ENCODE peak calls at places on chromosomes 3 and 15, in nine cellular contexts. F is nephron progenitor cell; P is NCI-H1436; B is fibroblast of pulmonary artery; A is nucleus accumbens; X is stimulated activated CD4-positive, alpha-beta T cell treated with anti-CD3 and anti-CD28 coated beads, Interleukin-15, amount 100 ng/mL, for 48 hours; U is activated CD4-positive, alpha-beta T cell treated with anti-CD3 and anti-CD28 coated beads, Interleukin-2, amount 50 U/mL, for 1 hour; E is NCI-H69; O is NCI-H1694. W is an unnamed sample.

GRCh38 chr15:25134546-25134945 is 179.8 kb downstream of the SNRPN start:
- DNase-seq in F (no peak), P (no peak), B (peak), A (no peak), X (no peak), U (no peak), E (no peak), O (no peak), W (no peak)

GRCh38 chr3:42224658-42225421 is 41.1 kb downstream of the CCK start:
- DNase-seq in F (no peak), P (no peak), B (no peak), A (no peak), X (no peak), U (no peak), E (no peak), O (no peak), W (no peak)

GRCh38 chr3:137105277-137105977 is 147.6 kb downstream of the IL20RB start:
- DNase-seq in F (peak), P (peak), B (peak), A (no peak), X (no peak), U (no peak), E (peak), O (peak), W (peak)

GRCh38 chr3:112119686-112120484 is 13.2 kb downstream of the GCSAM start:
- DNase-seq in F (no peak), P (no peak), B (no peak), A (no peak), X (no peak), U (no peak), E (no peak), O (no peak), W (no peak)

GRCh38 chr15:85782112-85782511 is 12.6 kb downstream of the KLHL25 start:
- DNase-seq in F (no peak), P (no peak), B (no peak), A (no peak), X (no peak), U (no peak), E (no peak), O (no peak), W (no peak)

GRCh38 chr15:74426404-74427281 is 7.1 kb downstream of the SEMA7A start:
- DNase-seq in F (no peak), P (no peak), B (no peak), A (no peak), X (no peak), U (no peak), E (no peak), O (no peak), W (no peak)

GRCh38 chr3:117434881-117435412 is 725.4 kb downstream of the TUSC7 start:
- DNase-seq in F (no peak), P (no peak), B (no peak), A (no peak), X (no peak), U (no peak), E (no peak), O (no peak), W (no peak)

GRCh38 chr3:184355261-184356012 is 6.0 kb downstream of the CLCN2 start:
- DNase-seq in F (no peak), P (no peak), B (no peak), A (no peak), X (no peak), U (no peak), E (no peak), O (no peak), W (no peak)

GRCh38 chr3:159770998-159771397 is 217.6 kb upstream of the IL12A start:
- DNase-seq in F (no peak), P (peak), B (no peak), A (no peak), X (no peak), U (no peak), E (no peak), O (no peak), W (no peak)

GRCh38 chr3:185200639-185201038 is 47.8 kb upstream of the C3orf70 start:
- DNase-seq in F (no peak), P (no peak), B (peak), A (no peak), X (no peak), U (no peak), E (no peak), O (no peak), W (no peak)

GRCh38 chr3:111737712-111738097 is 121.4 kb upstream of the PHLDB2 start:
- DNase-seq in F (no peak), P (no peak), B (peak), A (no peak), X (no peak), U (no peak), E (no peak), O (no peak), W (peak)

GRCh38 chr3:41464401-41464800 is 265.1 kb downstream of the CTNNB1 start:
- DNase-seq in F (no peak), P (no peak), B (peak), A (no peak), X (no peak), U (no peak), E (no peak), O (no peak), W (no peak)

GRCh38 chr15:41713047-41713446 is 52.8 kb downstream of the MGA start:
- DNase-seq in F (no peak), P (no peak), B (peak), A (no peak), X (no peak), U (no peak), E (no peak), O (no peak), W (no peak)

GRCh38 chr3:186680869-186681268 is 15.1 kb downstream of the HRG start:
- DNase-seq in F (no peak), P (no peak), B (no peak), A (no peak), X (no peak), U (no peak), E (no peak), O (no peak), W (no peak)

GRCh38 chr15:100191161-100191560 is 150.6 kb downstream of the ADAMTS17 start:
- DNase-seq in F (no peak), P (no peak), B (no peak), A (no peak), X (no peak), U (no peak), E (peak), O (no peak), W (no peak)

GRCh38 chr3:65425880-65426279 is 612.8 kb downstream of the MAGI1 start:
- DNase-seq in F (no peak), P (no peak), B (peak), A (no peak), X (no peak), U (no peak), E (no peak), O (no peak), W (peak)

GRCh38 chr3:192933779-192934456 is 16.3 kb upstream of the MB21D2 start:
- DNase-seq in F (no peak), P (no peak), B (no peak), A (no peak), X (no peak), U (no peak), E (no peak), O (no peak), W (no peak)

GRCh38 chr3:108123326-108123725 is 32.5 kb upstream of the CD47 start:
- DNase-seq in F (no peak), P (no peak), B (no peak), A (no peak), X (no peak), U (no peak), E (no peak), O (no peak), W (no peak)

GRCh38 chr3:9747267-9747666 is 2.5 kb upstream of the OGG1 start:
- DNase-seq in F (no peak), P (no peak), B (peak), A (no peak), X (no peak), U (no peak), E (no peak), O (no peak), W (no peak)

GRCh38 chr3:126083511-126083912 is 412 bp downstream of the SLC41A3 start:
- DNase-seq in F (peak), P (peak), B (no peak), A (no peak), X (peak), U (peak), E (peak), O (peak), W (no peak)

GRCh38 chr3:13461169-13462124 is 18.7 kb upstream of the HDAC11 start:
- DNase-seq in F (peak), P (peak), B (peak), A (no peak), X (peak), U (peak), E (peak), O (no peak), W (peak)

GRCh38 chr3:190522621-190523222 is 8.8 kb downstream of the IL1RAP start:
- DNase-seq in F (no peak), P (no peak), B (no peak), A (no peak), X (no peak), U (no peak), E (no peak), O (no peak), W (no peak)

GRCh38 chr15:82808634-82809041 is 790 bp upstream of the WHAMM start:
- DNase-seq in F (no peak), P (no peak), B (no peak), A (no peak), X (no peak), U (no peak), E (peak), O (no peak), W (no peak)

GRCh38 chr3:23162939-23163338 is 40.2 kb upstream of the UBE2E2 start:
- DNase-seq in F (no peak), P (no peak), B (no peak), A (no peak), X (no peak), U (no peak), E (no peak), O (no peak), W (no peak)

W was measured in H4.